ENCODE peak calls at places on chromosomes 4 and X, in five cellular contexts. G is COR-L47; L is foreskin fibroblast; W is stimulated activated CD4-positive, alpha-beta T cell treated with anti-CD3 and anti-CD28 coated beads, Interleukin-1b, Interleukin-23, amount 100 ng/mL, for 24 hours; Y is AG10803. E is an unnamed sample.

GRCh38 chrX:105190252-105190853 is 30.1 kb downstream of the TEX13A start:
- DNase-seq in G (no peak), L (peak), W (no peak), Y (peak), E (peak)

GRCh38 chr4:122469457-122469856 is 12.9 kb upstream of the IL2 start:
- DNase-seq in G (no peak), L (no peak), W (no peak), Y (no peak), E (no peak)

GRCh38 chr4:51943221-51943620 is 76.9 kb downstream of the LRRC66 start:
- DNase-seq in G (no peak), L (peak), W (no peak), Y (peak), E (peak)

GRCh38 chr4:86898562-86898961 is 6.3 kb upstream of the C4orf36 start:
- DNase-seq in G (no peak), L (no peak), W (no peak), Y (no peak), E (no peak)

GRCh38 chr4:152052431-152053057 is 291.7 kb upstream of the GATB start:
- DNase-seq in G (no peak), L (no peak), W (no peak), Y (no peak), E (no peak)

GRCh38 chr4:59127748-59128147 is 2017.6 kb upstream of the IGFBP7 start:
- DNase-seq in G (no peak), L (no peak), W (no peak), Y (no peak), E (no peak)

GRCh38 chrX:40542972-40543371 is 37.8 kb upstream of the ATP6AP2 start:
- DNase-seq in G (no peak), L (no peak), W (no peak), Y (no peak), E (no peak)

GRCh38 chrX:46574337-46574940 is 874 bp downstream of the CHST7 start:
- DNase-seq in G (peak), L (peak), W (no peak), Y (no peak), E (no peak)

GRCh38 chrX:74434336-74434735 is 13.0 kb downstream of the SLC16A2 start:
- DNase-seq in G (no peak), L (no peak), W (no peak), Y (no peak), E (no peak)

GRCh38 chrX:110061138-110061537 is 58.2 kb downstream of the TMEM164 start:
- DNase-seq in G (no peak), L (no peak), W (no peak), Y (no peak), E (no peak)

GRCh38 chrX:112851806-112852205 is 11.2 kb upstream of the AMOT start:
- DNase-seq in G (no peak), L (no peak), W (no peak), Y (peak), E (peak)

GRCh38 chr4:162163892-162164759 is at the start of gene FSTL5:
- DNase-seq in G (peak), L (peak), W (peak), Y (peak), E (peak)

GRCh38 chr4:84965558-84966381 is 720 bp downstream of the WDFY3 start:
- DNase-seq in G (peak), L (peak), W (no peak), Y (peak), E (no peak)

GRCh38 chrX:136021903-136022302 is 36.7 kb downstream of the SLC9A6 start:
- DNase-seq in G (no peak), L (no peak), W (no peak), Y (no peak), E (no peak)

GRCh38 chrX:134753185-134754008 is 95.1 kb upstream of the PLAC1 start:
- DNase-seq in G (peak), L (peak), W (no peak), Y (peak), E (peak)

GRCh38 chr4:138192113-138192512 is 50.0 kb downstream of the SLC7A11 start:
- DNase-seq in G (no peak), L (peak), W (no peak), Y (no peak), E (no peak)

GRCh38 chrX:110131031-110131430 is 128.1 kb downstream of the TMEM164 start:
- DNase-seq in G (no peak), L (no peak), W (no peak), Y (no peak), E (no peak)

GRCh38 chrX:23333842-23334535 is 660 bp upstream of the PTCHD1 start:
- DNase-seq in G (peak), L (peak), W (no peak), Y (no peak), E (no peak)

GRCh38 chrX:136307471-136307870 is 6.7 kb downstream of the ADGRG4 start:
- DNase-seq in G (no peak), L (no peak), W (no peak), Y (no peak), E (no peak)

GRCh38 chr4:136864580-136865185 is 667.6 kb downstream of the PCDH18 start:
- DNase-seq in G (peak), L (peak), W (no peak), Y (peak), E (peak)

GRCh38 chr4:66613591-66613990 is 931.7 kb downstream of the CENPC start:
- DNase-seq in G (no peak), L (no peak), W (no peak), Y (no peak), E (no peak)

GRCh38 chr4:149345424-149345823 is 470.2 kb downstream of the IQCM start:
- DNase-seq in G (no peak), L (peak), W (no peak), Y (no peak), E (no peak)

GRCh38 chr4:36222702-36223101 is 21.6 kb downstream of the ARAP2 start:
- DNase-seq in G (no peak), L (no peak), W (no peak), Y (no peak), E (no peak)

GRCh38 chr4:141410839-141411238 is 190.1 kb downstream of the ZNF330 start:
- DNase-seq in G (no peak), L (peak), W (no peak), Y (peak), E (no peak)

GRCh38 chr4:142614621-142615323 is 231.3 kb downstream of the INPP4B start:
- DNase-seq in G (no peak), L (peak), W (no peak), Y (peak), E (no peak)